ENCODE peak calls at places on chromosome 12, in four cellular contexts. U is ELF-1; P is activated CD4-positive, alpha-beta T cell treated with anti-CD3 and anti-CD28 coated beads for 4 hours; R is T-cell. G is an unnamed sample.

GRCh38 chr12:66140726-66141125 is 10.2 kb upstream of the LLPH start:
- DNase-seq in R (no peak), U (no peak), P (no peak), G (peak; percentile 38)

GRCh38 chr12:64468966-64469365 is 17.0 kb downstream of the TBK1 start:
- DNase-seq in P (no peak), R (no peak), U (no peak), G (no peak)

GRCh38 chr12:4270016-4270669 is 3.4 kb upstream of the CCND2 start:
- DNase-seq in P (peak; percentile 51), R (no peak), U (peak; percentile 22), G (peak; percentile 54)

GRCh38 chr12:116697305-116698130 is 40.4 kb downstream of the SPRING1 start:
- DNase-seq in P (no peak), U (peak; percentile 61), R (no peak), G (peak; percentile 90)

GRCh38 chr12:46430340-46430948 is 57.9 kb upstream of the SLC38A2 start:
- DNase-seq in U (no peak), P (peak; percentile 11), R (no peak), G (peak; percentile 85)

GRCh38 chr12:116384629-116385485 is 107.4 kb upstream of the MED13L start:
- DNase-seq in R (no peak), U (peak; percentile 60), P (no peak), G (peak; percentile 70)

GRCh38 chr12:110745632-110746284 is 3.1 kb upstream of the PPP1CC start:
- DNase-seq in R (no peak), U (no peak), P (no peak), G (no peak)

GRCh38 chr12:108371801-108372344 is 32.8 kb upstream of the CMKLR1 start:
- DNase-seq in P (no peak), R (no peak), U (no peak), G (no peak)

GRCh38 chr12:93167841-93168492 is 209.8 kb upstream of the NUDT4 start:
- DNase-seq in U (peak; percentile 65), P (peak; percentile 4), R (no peak), G (peak; percentile 69)

GRCh38 chr12:13561923-13562322 is 365.4 kb downstream of the EMP1 start:
- DNase-seq in R (no peak), U (no peak), P (no peak), G (no peak)

GRCh38 chr12:40207551-40207950 is 17.2 kb upstream of the LRRK2 start:
- DNase-seq in U (no peak), R (no peak), P (no peak), G (no peak)

GRCh38 chr12:30806989-30807694 is 52.4 kb upstream of the CAPRIN2 start:
- DNase-seq in R (no peak), P (peak; percentile 24), U (peak; percentile 74), G (peak; percentile 89)

GRCh38 chr12:42143401-42144173 is 1.1 kb downstream of the GXYLT1 start:
- DNase-seq in U (peak; percentile 11), R (no peak), P (no peak), G (peak; percentile 5)

GRCh38 chr12:104377507-104377812 is 73.9 kb downstream of the EID3 start:
- DNase-seq in P (no peak), U (no peak), R (no peak), G (no peak)

GRCh38 chr12:132579747-132580146 is 30.6 kb downstream of the LRCOL1 start:
- DNase-seq in P (no peak), U (no peak), R (no peak), G (no peak)